ENCODE peak calls at places on chromosomes 5 and 9, in four cellular contexts. E, Z, A and R are unnamed samples.

GRCh38 chr5:18566671-18567070 is 932.4 kb downstream of the TAF11L14 start:
- DNase-seq in E (no peak), Z (no peak), A (no peak), R (no peak)

GRCh38 chr9:3478549-3478953 is 47.2 kb downstream of the RFX3 start:
- DNase-seq in E (peak), Z (no peak), A (no peak), R (peak)

GRCh38 chr9:104836235-104836634 is 72.3 kb downstream of the NIPSNAP3B start:
- DNase-seq in E (no peak), Z (no peak), A (no peak), R (no peak)

GRCh38 chr5:72256536-72256935 is 63.5 kb downstream of the MRPS27 start:
- DNase-seq in E (peak), Z (no peak), A (no peak), R (no peak)

GRCh38 chr5:38316544-38317224 is 58.3 kb downstream of the EGFLAM start:
- DNase-seq in E (no peak), Z (no peak), A (peak), R (no peak)

GRCh38 chr5:11724947-11725346 is 179.3 kb downstream of the CTNND2 start:
- DNase-seq in E (no peak), Z (no peak), A (no peak), R (peak)

GRCh38 chr5:35956429-35956828 is 18.0 kb upstream of the CAPSL start:
- DNase-seq in E (peak), Z (no peak), A (no peak), R (peak)

GRCh38 chr5:91937121-91937520 is 554.0 kb upstream of the ARRDC3 start:
- DNase-seq in E (no peak), Z (no peak), A (no peak), R (no peak)

GRCh38 chr9:78325343-78325742 is 28.4 kb downstream of the PSAT1 start:
- DNase-seq in E (no peak), Z (peak), A (no peak), R (no peak)

GRCh38 chr9:133160742-133161541 is 2.8 kb downstream of the GBGT1 start:
- DNase-seq in E (peak), Z (no peak), A (no peak), R (peak)

GRCh38 chr5:118043531-118043930 is 944.8 kb downstream of the DTWD2 start:
- DNase-seq in E (no peak), Z (no peak), A (no peak), R (no peak)

GRCh38 chr9:135798303-135798585 is 96.3 kb downstream of the KCNT1 start:
- DNase-seq in E (no peak), Z (no peak), A (no peak), R (no peak)

GRCh38 chr9:5557606-5558587 is 47.6 kb downstream of the PDCD1LG2 start:
- DNase-seq in E (peak), Z (no peak), A (peak), R (no peak)

GRCh38 chr5:130198927-130199326 is 294.7 kb downstream of the CHSY3 start:
- DNase-seq in E (no peak), Z (no peak), A (no peak), R (peak)

GRCh38 chr5:65961644-65962043 is 35.3 kb downstream of the ERBIN start:
- DNase-seq in E (peak), Z (no peak), A (no peak), R (peak)

GRCh38 chr9:89408628-89409101 is 89.2 kb downstream of the SEMA4D start:
- DNase-seq in E (no peak), Z (no peak), A (no peak), R (no peak)

GRCh38 chr9:125805057-125805456 is 57.9 kb downstream of the PBX3 start:
- DNase-seq in E (no peak), Z (no peak), A (no peak), R (no peak)

GRCh38 chr9:130433168-130433946 is 11.4 kb upstream of the ASS1 start:
- DNase-seq in E (peak), Z (no peak), A (no peak), R (no peak)

GRCh38 chr9:804026-804425 is 37.5 kb upstream of the DMRT1 start:
- DNase-seq in E (no peak), Z (no peak), A (no peak), R (no peak)

GRCh38 chr9:133893191-133893994 is 98.7 kb downstream of the VAV2 start:
- DNase-seq in E (no peak), Z (no peak), A (no peak), R (no peak)

GRCh38 chr9:78115073-78115472 is 83.5 kb upstream of the GNAQ start:
- DNase-seq in E (no peak), Z (no peak), A (no peak), R (peak)

GRCh38 chr5:149409268-149409948 is 30.3 kb upstream of the IL17B start:
- DNase-seq in E (no peak), Z (no peak), A (no peak), R (no peak)

GRCh38 chr5:163503106-163504090 is 2.0 kb upstream of the MAT2B start:
- DNase-seq in E (peak), Z (peak), A (peak), R (peak)

GRCh38 chr9:1869843-1870242 is 145.3 kb upstream of the SMARCA2 start:
- DNase-seq in E (peak), Z (no peak), A (no peak), R (peak)

GRCh38 chr9:131521203-131521602 is 9.9 kb downstream of the UCK1 start:
- DNase-seq in E (no peak), Z (no peak), A (no peak), R (no peak)

GRCh38 chr9:130041648-130042405 is 1.2 kb downstream of the FNBP1 start:
- DNase-seq in E (peak), Z (peak), A (peak), R (peak)

GRCh38 chr5:60287174-60287771 is 393.7 kb upstream of the PDE4D start:
- DNase-seq in E (peak), Z (no peak), A (no peak), R (peak)

GRCh38 chr9:105332471-105332870 is 88.0 kb downstream of the SLC44A1 start:
- DNase-seq in E (peak), Z (no peak), A (no peak), R (no peak)

GRCh38 chr9:85425153-85425611 is 316.6 kb downstream of the AGTPBP1 start:
- DNase-seq in E (peak), Z (peak), A (peak), R (peak)

GRCh38 chr9:37466037-37466709 is 923 bp upstream of the ZBTB5 start:
- DNase-seq in E (peak), Z (peak), A (peak), R (peak)

GRCh38 chr5:139692605-139693340 is 44.6 kb downstream of the CXXC5 start:
- DNase-seq in E (no peak), Z (no peak), A (no peak), R (no peak)

GRCh38 chr5:126525630-126526245 is 69.3 kb downstream of the ALDH7A1 start:
- DNase-seq in E (no peak), Z (no peak), A (peak), R (peak)

GRCh38 chr5:33059081-33059480 is 348.0 kb downstream of the NPR3 start:
- DNase-seq in E (peak), Z (no peak), A (no peak), R (no peak)

GRCh38 chr5:173265433-173265832 is 30.4 kb upstream of the NKX2-5 start:
- DNase-seq in E (no peak), Z (no peak), A (peak), R (no peak)

GRCh38 chr5:10354048-10354872 is 765 bp downstream of the MARCHF6 start:
- DNase-seq in E (peak), Z (peak), A (peak), R (peak)

GRCh38 chr5:60727032-60727431 is 27.1 kb upstream of the DEPDC1B start:
- DNase-seq in E (no peak), Z (no peak), A (no peak), R (peak)

GRCh38 chr9:135130266-135130976 is 43.0 kb downstream of the OLFM1 start:
- DNase-seq in E (peak), Z (no peak), A (no peak), R (peak)

GRCh38 chr9:32136700-32137339 is 247.6 kb upstream of the ACO1 start:
- DNase-seq in E (peak), Z (no peak), A (no peak), R (peak)

GRCh38 chr5:142798099-142798768 is 28.1 kb downstream of the ARHGAP26 start:
- DNase-seq in E (no peak), Z (no peak), A (no peak), R (no peak)

GRCh38 chr9:131912069-131912468 is 167.6 kb downstream of the MED27 start:
- DNase-seq in E (no peak), Z (no peak), A (no peak), R (no peak)

GRCh38 chr9:99430301-99430700 is 208.2 kb downstream of the SEC61B start:
- DNase-seq in E (peak), Z (no peak), A (no peak), R (no peak)

GRCh38 chr9:99432075-99432474 is 210.0 kb downstream of the SEC61B start:
- DNase-seq in E (no peak), Z (no peak), A (no peak), R (no peak)

GRCh38 chr9:99433555-99433954 is 211.5 kb downstream of the SEC61B start:
- DNase-seq in E (peak), Z (no peak), A (no peak), R (peak)

GRCh38 chr9:99431103-99431502 is 209.0 kb downstream of the SEC61B start:
- DNase-seq in E (peak), Z (no peak), A (peak), R (no peak)

GRCh38 chr9:99433095-99433494 is 211.0 kb downstream of the SEC61B start:
- DNase-seq in E (no peak), Z (no peak), A (no peak), R (no peak)
- TF ChIP-seq CTCF in E (no peak), Z (no peak), A (no peak), R (no peak)

GRCh38 chr5:78511116-78511906 is 137.3 kb downstream of the LHFPL2 start:
- DNase-seq in E (no peak), Z (no peak), A (no peak), R (no peak)

GRCh38 chr5:78509145-78509865 is 139.3 kb downstream of the LHFPL2 start:
- DNase-seq in E (no peak), Z (no peak), A (no peak), R (no peak)

GRCh38 chr5:78512440-78512839 is 136.1 kb downstream of the LHFPL2 start:
- DNase-seq in E (no peak), Z (no peak), A (no peak), R (no peak)

GRCh38 chr5:78508231-78508765 is 140.3 kb downstream of the LHFPL2 start:
- DNase-seq in E (no peak), Z (no peak), A (no peak), R (no peak)

GRCh38 chr5:78509884-78510769 is 138.4 kb downstream of the LHFPL2 start:
- DNase-seq in E (peak), Z (peak), A (peak), R (no peak)
- TF ChIP-seq CTCF in E (peak), Z (peak), A (peak), R (no peak)

DNA sequence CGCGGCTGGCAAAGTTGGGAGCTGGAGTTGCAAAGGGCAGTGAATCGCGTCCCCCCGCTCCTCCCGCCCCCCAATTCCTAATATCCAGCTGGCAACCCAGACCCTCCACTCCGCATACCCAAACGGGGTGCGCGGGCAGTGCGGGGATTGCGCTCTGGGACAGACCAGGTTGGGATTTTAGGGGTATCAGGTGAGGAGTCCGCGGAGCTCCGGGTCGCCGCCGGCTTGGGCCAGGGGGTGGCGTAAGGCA is 553 bp downstream of the IQGAP2 start:
- DNase-seq in E (no peak), Z (no peak), A (no peak), R (no peak)
- TF ChIP-seq CTCF in E (no peak), Z (no peak), A (no peak), R (no peak)

GRCh38 chr5:123174916-123175481 is 86.0 kb downstream of the PRDM6 start:
- DNase-seq in E (no peak), Z (no peak), A (no peak), R (no peak)
- TF ChIP-seq CTCF in E (no peak), Z (no peak), A (no peak), R (no peak)

GRCh38 chr5:75202935-75203334 is 33.7 kb downstream of the ANKRD31 start:
- DNase-seq in E (no peak), Z (no peak), A (no peak), R (no peak)
- TF ChIP-seq CTCF in E (peak), Z (no peak), A (no peak), R (no peak)

GRCh38 chr9:82101475-82101874 is 112.9 kb downstream of the SPATA31D1 start:
- DNase-seq in E (no peak), Z (no peak), A (no peak), R (peak)
- TF ChIP-seq CTCF in E (peak), Z (no peak), A (no peak), R (no peak)

GRCh38 chr5:171848006-171848405 is 62.4 kb downstream of the SMIM23 start:
- DNase-seq in E (no peak), Z (no peak), A (no peak), R (no peak)

GRCh38 chr5:171849585-171850353 is 64.2 kb downstream of the SMIM23 start:
- DNase-seq in E (no peak), Z (no peak), A (peak), R (no peak)

GRCh38 chr5:171850354-171850947 is 64.8 kb downstream of the SMIM23 start:
- DNase-seq in E (no peak), Z (no peak), A (no peak), R (peak)

GRCh38 chr5:171848487-171848886 is 62.9 kb downstream of the SMIM23 start:
- DNase-seq in E (no peak), Z (no peak), A (no peak), R (no peak)

DNA sequence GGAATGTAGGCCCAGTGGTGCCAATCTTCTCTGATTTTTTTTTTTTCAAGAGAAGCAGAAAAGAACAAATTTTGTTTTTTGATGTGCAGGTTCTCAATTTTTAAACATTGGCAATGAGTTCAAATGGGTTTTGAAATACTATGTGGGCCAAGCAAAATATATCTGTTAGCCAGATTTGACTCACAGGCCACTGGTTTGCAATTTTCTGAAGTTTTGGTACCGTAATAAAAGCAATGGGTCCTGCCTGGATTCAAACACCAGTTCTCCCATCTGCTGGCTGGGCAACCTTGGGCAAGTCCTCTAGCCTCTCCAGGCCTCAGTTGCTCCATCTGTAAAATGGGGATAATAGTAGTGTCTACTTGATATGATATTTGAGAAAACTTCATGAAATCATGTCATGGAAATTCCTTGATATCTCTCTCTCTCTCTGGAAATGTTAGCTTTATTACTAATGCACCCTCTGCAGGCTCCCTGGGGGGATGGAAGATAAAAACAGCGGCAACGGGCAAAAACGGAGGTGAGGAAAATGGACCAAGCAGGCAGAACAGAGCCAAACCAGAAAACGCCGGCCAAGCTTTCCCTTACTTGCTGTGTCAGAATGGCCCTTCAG is 63.4 kb downstream of the SMIM23 start:
- DNase-seq in E (no peak), Z (no peak), A (no peak), R (no peak)
- TF ChIP-seq CTCF in E (no peak), Z (no peak), A (no peak), R (no peak)

DNA sequence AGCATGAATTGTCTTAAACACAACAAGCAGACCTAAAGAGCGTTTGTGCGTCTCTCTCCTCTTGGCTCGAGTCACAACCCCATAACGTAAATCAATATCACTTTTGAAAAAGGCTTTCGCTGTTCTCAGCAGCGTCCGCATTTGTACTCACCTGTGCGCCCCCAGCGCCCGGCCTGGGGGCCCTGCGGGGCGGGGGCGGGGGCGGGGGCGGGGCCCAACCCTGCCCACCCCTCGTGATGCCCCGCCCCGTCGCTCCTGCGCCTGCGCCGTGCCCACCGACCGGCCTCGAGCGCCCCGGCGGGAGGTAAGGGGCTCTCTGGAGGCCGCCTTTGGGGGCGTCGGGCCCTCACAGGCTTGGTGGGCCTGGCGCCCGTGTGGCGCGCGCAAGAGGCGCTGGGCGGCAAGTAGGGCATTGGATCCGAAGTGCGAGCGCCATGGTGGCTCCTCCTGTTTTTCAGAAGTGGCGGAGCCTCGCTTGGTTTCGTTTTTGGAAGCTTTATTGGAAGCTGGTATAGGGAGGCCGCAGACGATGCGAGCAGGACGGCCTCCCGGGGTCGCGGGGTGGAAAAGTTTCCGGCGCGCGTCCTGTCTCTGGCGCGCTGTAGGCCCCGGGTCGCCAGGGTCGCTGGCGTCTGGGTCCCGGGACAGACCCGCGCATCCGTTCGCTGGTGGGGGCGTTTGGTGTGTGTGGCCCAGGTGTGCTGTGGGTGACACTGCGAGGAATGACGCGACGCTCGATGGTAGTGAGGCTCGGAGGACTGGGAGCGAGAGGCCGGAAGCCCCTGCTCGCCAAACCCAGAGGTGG is at the start of gene STX17:
- DNase-seq in E (peak), Z (peak), A (peak), R (peak)
- TF ChIP-seq CTCF in E (no peak), Z (no peak), A (peak), R (no peak)

DNA sequence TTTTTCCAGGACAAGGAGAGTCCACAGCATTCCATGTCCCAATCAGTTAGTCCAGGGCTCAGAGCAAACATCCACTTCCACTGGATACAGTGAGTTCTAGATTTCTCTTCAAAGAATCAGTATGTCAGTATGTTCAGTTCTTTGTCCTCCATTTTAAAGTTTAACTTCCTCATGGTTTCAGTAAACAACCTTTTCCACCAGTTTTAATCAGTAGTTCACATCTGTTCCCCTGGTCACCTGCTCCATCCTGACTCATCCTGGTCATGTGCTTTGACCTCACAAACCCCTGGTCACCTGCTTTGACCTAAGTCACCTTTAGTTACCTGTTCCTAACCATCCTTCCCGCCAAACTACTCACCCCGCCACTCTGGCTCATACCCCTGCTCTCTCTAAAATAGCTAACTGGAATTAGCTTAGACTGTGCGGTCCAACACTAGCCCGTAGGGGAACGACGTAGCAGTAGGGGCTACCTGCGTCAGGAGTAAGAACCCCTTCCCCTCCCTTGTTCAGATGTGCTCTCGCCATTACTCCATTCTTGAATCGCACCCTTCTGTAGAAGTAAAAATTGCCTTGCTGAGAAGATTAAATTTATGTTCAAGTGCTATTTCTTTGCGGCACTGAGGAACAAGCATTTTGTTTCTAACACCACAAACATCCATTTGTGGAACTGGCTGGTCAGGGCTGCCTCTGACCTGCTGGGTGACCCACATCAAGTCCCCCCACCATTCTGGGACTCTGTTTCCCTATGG is 5.5 kb downstream of the ENG start:
- DNase-seq in E (no peak), Z (no peak), A (no peak), R (no peak)
- TF ChIP-seq CTCF in E (no peak), Z (no peak), A (no peak), R (no peak)